ENCODE peak calls at places on chromosomes 6 and 20, in four cellular contexts. U is K562, H is testis, W is heart left ventricle. O is an unnamed sample.

GRCh38 chr20:20472690-20473274 is 104.9 kb downstream of the INSM1 start:
- DNase-seq in H (no peak), W (no peak), U (no peak), O (no peak)

GRCh38 chr6:117272886-117273285 is 7.5 kb downstream of the VGLL2 start:
- DNase-seq in W (no peak), H (no peak), U (no peak), O (no peak)

GRCh38 chr20:2740702-2741101 is 48.1 kb downstream of the EBF4 start:
- DNase-seq in U (no peak), H (no peak), W (no peak), O (no peak)

GRCh38 chr6:43509984-43510826 is at the start of gene LRRC73:
- DNase-seq in H (peak), U (peak), W (peak), O (peak)

GRCh38 chr20:5825136-5825719 is 75.0 kb downstream of the SHLD1 start:
- DNase-seq in W (no peak), U (no peak), H (no peak), O (no peak)

GRCh38 chr6:148700713-148701392 is 46.0 kb upstream of the UST start:
- DNase-seq in H (no peak), W (no peak), U (no peak), O (no peak)

GRCh38 chr20:16069416-16070010 is 503.7 kb downstream of the KIF16B start:
- DNase-seq in H (no peak), W (no peak), U (no peak), O (no peak)

GRCh38 chr6:115612796-115613479 is 447.8 kb downstream of the FRK start:
- DNase-seq in U (no peak), H (no peak), W (no peak), O (no peak)

GRCh38 chr20:58691773-58692578 is 624 bp upstream of the NPEPL1 start:
- DNase-seq in W (peak), H (no peak), U (peak), O (no peak)

DNA sequence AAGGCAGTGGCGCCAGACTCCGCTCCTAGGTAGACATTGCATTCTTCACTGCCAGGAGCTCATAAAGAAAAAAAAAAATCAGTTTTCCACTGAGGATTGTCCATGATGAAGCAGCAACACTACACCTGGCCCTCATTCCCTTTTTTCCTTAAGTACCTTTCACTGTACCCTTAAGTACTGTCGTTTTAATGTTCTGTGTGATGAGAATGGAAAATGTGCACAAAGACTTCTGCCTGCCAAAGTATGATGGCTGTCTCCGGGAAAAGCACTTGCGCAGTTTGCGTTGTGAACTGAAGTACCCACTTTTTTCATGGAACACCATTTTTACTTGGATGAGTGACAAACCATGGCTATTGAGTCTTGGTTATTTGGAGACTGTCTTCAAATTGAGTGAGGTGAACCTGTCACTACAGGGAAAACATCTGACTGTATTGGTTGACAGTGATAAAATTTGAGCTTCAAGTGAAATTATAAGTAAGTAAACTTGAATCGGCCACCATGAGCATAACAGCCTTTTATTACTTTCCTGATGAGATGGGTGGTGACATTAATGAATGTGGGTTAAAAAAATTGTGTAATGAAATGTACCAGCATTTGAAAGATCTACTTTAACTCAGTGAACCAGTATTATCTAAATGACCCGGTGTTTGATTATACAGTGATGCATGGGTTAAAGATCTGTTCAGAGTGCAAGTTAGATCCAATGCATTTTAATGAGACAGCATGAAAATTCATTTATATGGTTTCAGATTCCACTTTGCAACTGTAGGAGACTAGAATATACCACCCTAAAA is 104.9 kb downstream of the NCOA3 start:
- DNase-seq in H (no peak), U (no peak), W (no peak), O (no peak)
- H3K27ac ChIP-seq in H (no peak), U (peak), W (peak), O (no peak)

GRCh38 chr6:106757722-106758467 is 128.5 kb downstream of the QRSL1 start:
- DNase-seq in W (no peak), U (no peak), H (no peak), O (no peak)
- TF ChIP-seq POLR2A in W (no peak), U (no peak), H (no peak), O (no peak)

GRCh38 chr6:92159046-92159445 is 1260.3 kb downstream of the EPHA7 start:
- DNase-seq in W (no peak), H (no peak), U (peak), O (no peak)
- TF ChIP-seq CTCF in W (no peak), H (no peak), U (no peak), O (no peak)

DNA sequence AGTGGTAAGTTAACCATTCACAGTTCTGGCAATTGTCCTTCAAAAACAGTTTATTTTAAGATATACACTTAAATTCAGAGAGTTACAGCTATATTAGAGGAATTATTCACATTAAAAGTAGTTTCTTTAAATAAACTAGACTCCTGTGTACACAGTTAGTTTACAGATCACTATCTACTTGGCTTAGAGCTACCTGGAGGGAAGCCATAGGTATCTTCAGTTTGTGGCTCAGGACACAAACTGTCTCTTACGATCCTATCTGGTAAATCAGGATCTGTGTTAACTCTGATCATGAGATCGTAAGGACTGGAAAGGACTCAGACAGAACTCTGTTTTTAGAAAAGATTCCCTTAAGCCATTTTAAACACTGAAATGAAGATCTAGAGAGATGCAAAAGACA is 160.9 kb downstream of the REV3L start:
- DNase-seq in H (no peak), U (no peak), W (no peak), O (no peak)
- H3K27ac ChIP-seq in H (no peak), U (no peak), W (no peak), O (no peak)

GRCh38 chr20:10219452-10219791 is 792 bp downstream of the SNAP25 start:
- DNase-seq in W (peak), U (peak), H (peak), O (peak)

GRCh38 chr20:10217517-10218410 is 866 bp upstream of the SNAP25 start:
- DNase-seq in W (no peak), U (no peak), H (peak), O (no peak)

GRCh38 chr20:10221022-10221421 is 2.4 kb downstream of the SNAP25 start:
- DNase-seq in W (no peak), H (no peak), U (no peak), O (no peak)

GRCh38 chr20:10219993-10220750 is 1.5 kb downstream of the SNAP25 start:
- DNase-seq in H (no peak), W (no peak), U (no peak), O (no peak)

DNA sequence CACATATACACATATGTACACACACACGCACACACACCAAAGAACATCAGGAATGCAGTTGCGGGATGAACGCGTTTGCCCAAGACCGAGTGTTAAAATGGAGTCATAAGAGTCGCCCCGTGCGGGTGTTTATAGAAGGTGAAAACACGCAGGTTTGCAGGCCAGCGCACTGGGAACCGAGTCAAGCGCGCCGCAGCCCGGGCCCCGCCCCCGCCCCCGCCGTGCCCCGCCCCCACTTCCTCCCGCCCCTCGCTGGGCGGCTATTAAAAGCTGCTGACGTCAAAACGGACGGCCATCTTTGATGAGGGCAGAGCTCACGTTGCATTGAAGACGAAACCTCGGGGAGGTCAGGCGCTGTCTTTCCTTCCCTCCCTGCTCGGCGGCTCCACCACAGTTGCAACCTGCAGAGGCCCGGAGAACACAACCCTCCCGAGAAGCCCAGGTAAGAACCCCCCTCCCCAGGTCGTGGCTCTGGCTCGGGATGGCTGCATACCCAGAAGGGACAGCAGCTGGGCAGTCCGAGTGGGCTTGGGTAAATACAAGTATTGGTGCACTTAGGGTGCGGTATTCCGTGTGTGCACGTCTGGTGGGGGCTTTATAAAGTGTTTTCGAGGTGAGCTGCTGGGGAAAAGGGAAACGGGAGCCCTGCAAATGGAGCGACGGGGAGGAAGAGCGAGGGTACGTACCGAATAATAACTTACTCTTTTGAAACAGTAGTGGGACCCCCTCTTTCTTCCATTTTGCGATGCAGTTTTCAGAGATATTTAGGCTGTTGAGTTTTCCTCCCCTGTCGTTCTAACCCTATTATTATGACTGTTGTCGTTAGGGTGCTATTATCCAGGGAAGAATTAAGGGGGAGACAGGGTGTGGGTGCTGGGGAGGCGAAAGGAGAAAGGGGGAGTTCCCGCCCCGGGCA is at the start of gene SNAP25:
- DNase-seq in W (peak), U (peak), H (peak), O (peak)
- TF ChIP-seq POLR2A in W (no peak), U (no peak), H (no peak), O (no peak)

GRCh38 chr6:108714012-108714773 is 134.0 kb upstream of the ARMC2 start:
- DNase-seq in U (no peak), W (no peak), H (no peak), O (no peak)

GRCh38 chr6:108712946-108713345 is 135.3 kb upstream of the ARMC2 start:
- DNase-seq in H (no peak), W (no peak), U (no peak), O (no peak)

GRCh38 chr6:108715832-108716231 is 132.4 kb upstream of the ARMC2 start:
- DNase-seq in W (no peak), U (no peak), H (peak), O (no peak)

GRCh38 chr6:108716801-108717791 is 131.1 kb upstream of the ARMC2 start:
- DNase-seq in H (no peak), U (no peak), W (no peak), O (no peak)

GRCh38 chr6:108714774-108715414 is 133.3 kb upstream of the ARMC2 start:
- DNase-seq in U (peak), H (no peak), W (no peak), O (no peak)
- TF ChIP-seq CTCF in U (no peak), H (no peak), W (no peak), O (no peak)

GRCh38 chr6:21800948-21801438 is 207.4 kb downstream of the SOX4 start:
- DNase-seq in U (no peak), H (no peak), W (no peak), O (no peak)
- H3K27ac ChIP-seq in U (no peak), H (no peak), W (peak), O (no peak)

DNA sequence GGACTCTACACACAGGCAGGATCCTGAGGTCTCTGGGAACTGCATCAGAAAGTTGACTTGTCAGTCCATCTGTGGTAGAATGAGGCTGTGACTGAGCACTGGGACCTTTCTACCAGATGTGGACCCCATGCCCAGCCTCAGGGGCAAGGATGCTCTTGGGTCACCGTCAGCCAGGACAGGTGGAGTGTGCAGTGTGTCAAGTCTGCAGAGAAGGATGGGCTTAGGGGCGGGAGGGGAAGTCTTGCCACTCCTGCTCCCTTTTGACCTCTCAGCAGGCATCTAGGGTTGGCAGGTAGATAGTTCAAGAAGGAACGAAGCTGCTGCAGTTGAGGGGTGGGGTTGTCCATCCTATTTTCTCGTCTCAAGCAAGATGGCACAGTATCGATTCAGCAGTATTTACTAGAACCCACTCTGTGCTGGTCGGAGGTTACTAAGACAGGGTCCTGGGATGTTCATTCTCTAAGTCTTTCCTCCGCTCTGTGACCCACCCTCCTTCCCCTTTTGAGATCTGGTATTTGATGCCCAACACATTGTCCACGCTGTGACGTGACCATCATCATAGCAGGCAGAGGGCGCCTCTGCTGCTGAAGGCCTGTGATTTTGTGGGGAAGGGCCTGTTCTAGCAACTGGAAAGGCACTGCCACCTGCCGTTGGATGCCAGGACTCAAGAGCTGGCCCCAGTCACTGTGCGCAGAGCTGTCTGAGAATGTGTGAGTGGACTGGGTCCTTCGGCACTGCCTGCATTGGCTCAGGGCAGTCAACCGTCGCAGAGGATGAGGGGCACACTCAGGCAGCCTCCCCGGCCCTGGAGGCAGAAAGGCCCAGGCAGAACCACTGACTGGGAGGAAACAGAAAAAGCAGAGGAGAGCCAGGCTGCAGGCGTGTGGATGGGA is 23.2 kb downstream of the RBCK1 start:
- DNase-seq in W (no peak), H (peak), U (peak), O (peak)
- TF ChIP-seq POLR2A in W (no peak), H (no peak), U (no peak), O (no peak)

GRCh38 chr6:39892490-39893129 is 41.7 kb downstream of the MOCS1 start:
- DNase-seq in W (no peak), H (peak), U (peak), O (peak)
- TF ChIP-seq CTCF in W (peak), H (peak), U (peak), O (peak)

GRCh38 chr6:111590209-111590955 is 15.3 kb downstream of the TRAF3IP2 start:
- DNase-seq in H (no peak), W (no peak), U (no peak), O (no peak)
- H3K27ac ChIP-seq in H (no peak), W (peak), U (no peak), O (peak)